ENCODE peak calls at places on chromosomes 4 and X, in four cellular contexts. One of them, this sample, is unnamed.

GRCh38 chrX:140157611-140158010 is 192.3 kb upstream of the CXorf66 start:
- DNase-seq in body of pancreas: no peak
- DNase-seq in fibroblast of lung: peak; percentile 12
- DNase-seq in IMR-90: peak; percentile 8
- DNase-seq in this sample: no peak

GRCh38 chr4:79650217-79650616 is 242.2 kb upstream of the GK2 start:
- DNase-seq in body of pancreas: no peak
- DNase-seq in IMR-90: no peak
- DNase-seq in fibroblast of lung: no peak
- DNase-seq in this sample: no peak

GRCh38 chr4:169716677-169717076 is 41.1 kb downstream of the HPF1 start:
- DNase-seq in fibroblast of lung: no peak
- DNase-seq in IMR-90: peak; percentile 44
- DNase-seq in body of pancreas: no peak
- DNase-seq in this sample: no peak

GRCh38 chrX:25020391-25021131 is 4.8 kb upstream of the ARX start:
- DNase-seq in IMR-90: no peak
- DNase-seq in fibroblast of lung: no peak
- DNase-seq in body of pancreas: no peak
- DNase-seq in this sample: no peak

GRCh38 chrX:102966701-102967100 is 29.6 kb downstream of the RAB40AL start:
- DNase-seq in fibroblast of lung: no peak
- DNase-seq in body of pancreas: no peak
- DNase-seq in IMR-90: peak; percentile 29
- DNase-seq in this sample: no peak

GRCh38 chr4:107120661-107121060 is 84.5 kb upstream of the DKK2 start:
- DNase-seq in IMR-90: no peak
- DNase-seq in fibroblast of lung: no peak
- DNase-seq in body of pancreas: no peak
- DNase-seq in this sample: no peak

GRCh38 chr4:120749445-120750151 is 172.9 kb downstream of the PRDM5 start:
- DNase-seq in body of pancreas: no peak
- DNase-seq in IMR-90: no peak
- DNase-seq in fibroblast of lung: no peak
- DNase-seq in this sample: no peak

GRCh38 chr4:103915224-103915869 is 195.6 kb upstream of the TACR3 start:
- DNase-seq in body of pancreas: no peak
- DNase-seq in IMR-90: no peak
- DNase-seq in fibroblast of lung: peak; percentile 17
- DNase-seq in this sample: no peak

GRCh38 chr4:153026947-153027346 is 90.8 kb downstream of the FHDC1 start:
- DNase-seq in IMR-90: no peak
- DNase-seq in body of pancreas: no peak
- DNase-seq in fibroblast of lung: no peak
- DNase-seq in this sample: no peak

GRCh38 chr4:72112514-72113156 is 80.8 kb downstream of the NPFFR2 start:
- DNase-seq in IMR-90: peak; percentile 76
- DNase-seq in fibroblast of lung: peak; percentile 58
- DNase-seq in body of pancreas: no peak
- DNase-seq in this sample: no peak

GRCh38 chr4:177308125-177308524 is 1.5 kb upstream of the NEIL3 start:
- DNase-seq in IMR-90: peak; percentile 85
- DNase-seq in body of pancreas: no peak
- DNase-seq in fibroblast of lung: peak; percentile 94
- DNase-seq in this sample: no peak

GRCh38 chr4:155796031-155796430 is 37.2 kb downstream of the GUCY1B1 start:
- DNase-seq in fibroblast of lung: peak; percentile 24
- DNase-seq in IMR-90: peak; percentile 52
- DNase-seq in body of pancreas: no peak
- DNase-seq in this sample: no peak

GRCh38 chr4:83862471-83862870 is 326.6 kb downstream of the GPAT3 start:
- DNase-seq in body of pancreas: no peak
- DNase-seq in fibroblast of lung: no peak
- DNase-seq in IMR-90: no peak
- DNase-seq in this sample: no peak

GRCh38 chr4:29734785-29735184 is 985.4 kb upstream of the PCDH7 start:
- DNase-seq in IMR-90: no peak
- DNase-seq in fibroblast of lung: no peak
- DNase-seq in body of pancreas: no peak
- DNase-seq in this sample: no peak

GRCh38 chr4:20368926-20369325 is 117.2 kb downstream of the SLIT2 start:
- DNase-seq in fibroblast of lung: peak; percentile 33
- DNase-seq in body of pancreas: no peak
- DNase-seq in IMR-90: peak; percentile 67
- DNase-seq in this sample: no peak

GRCh38 chr4:105225500-105225899 is 78.8 kb downstream of the TET2 start:
- DNase-seq in fibroblast of lung: no peak
- DNase-seq in body of pancreas: no peak
- DNase-seq in IMR-90: no peak
- DNase-seq in this sample: no peak

GRCh38 chrX:69556094-69557011 is 52.2 kb downstream of the NALF2 start:
- DNase-seq in IMR-90: no peak
- DNase-seq in fibroblast of lung: peak; percentile 26
- DNase-seq in body of pancreas: peak; percentile 66
- DNase-seq in this sample: no peak

GRCh38 chr4:152643153-152644035 is 36.4 kb downstream of the TMEM154 start:
- DNase-seq in IMR-90: no peak
- DNase-seq in body of pancreas: no peak
- DNase-seq in fibroblast of lung: no peak
- DNase-seq in this sample: peak; percentile 1

GRCh38 chr4:27463816-27464215 is 603.2 kb downstream of the STIM2 start:
- DNase-seq in body of pancreas: no peak
- DNase-seq in IMR-90: peak; percentile 0
- DNase-seq in fibroblast of lung: peak; percentile 1
- DNase-seq in this sample: no peak

GRCh38 chrX:119753639-119754257 is 4.6 kb upstream of the SOWAHD start:
- DNase-seq in fibroblast of lung: peak; percentile 40
- DNase-seq in body of pancreas: no peak
- DNase-seq in IMR-90: peak; percentile 24
- DNase-seq in this sample: peak; percentile 8

GRCh38 chr4:186037692-186038658 is 31.0 kb upstream of the TLR3 start:
- DNase-seq in fibroblast of lung: peak; percentile 85
- DNase-seq in IMR-90: peak; percentile 80
- DNase-seq in body of pancreas: peak; percentile 76
- DNase-seq in this sample: no peak

GRCh38 chr4:40731792-40732245 is 17.9 kb upstream of the NSUN7 start:
- DNase-seq in body of pancreas: peak; percentile 81
- DNase-seq in fibroblast of lung: no peak
- DNase-seq in IMR-90: no peak
- DNase-seq in this sample: no peak

GRCh38 chr4:109032676-109033075 is 269.8 kb downstream of the COL25A1 start:
- DNase-seq in fibroblast of lung: no peak
- DNase-seq in body of pancreas: no peak
- DNase-seq in IMR-90: no peak
- DNase-seq in this sample: no peak

GRCh38 chr4:177281544-177281943 is 28.1 kb upstream of the NEIL3 start:
- DNase-seq in body of pancreas: no peak
- DNase-seq in fibroblast of lung: peak; percentile 25
- DNase-seq in IMR-90: peak; percentile 11
- DNase-seq in this sample: no peak

GRCh38 chrX:128929281-128930057 is 593.8 kb downstream of the SMARCA1 start:
- DNase-seq in fibroblast of lung: no peak
- DNase-seq in body of pancreas: no peak
- DNase-seq in IMR-90: no peak
- DNase-seq in this sample: no peak

GRCh38 chr4:79182209-79182608 is 143.7 kb downstream of the NAA11 start:
- DNase-seq in IMR-90: no peak
- DNase-seq in body of pancreas: no peak
- DNase-seq in fibroblast of lung: no peak
- DNase-seq in this sample: no peak

GRCh38 chrX:63488546-63489373 is 137.6 kb upstream of the SPIN4 start:
- DNase-seq in body of pancreas: peak; percentile 28
- DNase-seq in fibroblast of lung: no peak
- DNase-seq in IMR-90: no peak
- DNase-seq in this sample: no peak

GRCh38 chr4:138959421-138959820 is 56.2 kb upstream of the NOCT start:
- DNase-seq in IMR-90: peak; percentile 26
- DNase-seq in body of pancreas: no peak
- DNase-seq in fibroblast of lung: no peak
- DNase-seq in this sample: no peak

GRCh38 chr4:184763150-184763780 is 29.4 kb upstream of the CENPU start:
- DNase-seq in IMR-90: peak; percentile 25
- DNase-seq in fibroblast of lung: peak; percentile 12
- DNase-seq in body of pancreas: no peak
- DNase-seq in this sample: no peak

GRCh38 chr4:75817901-75818300 is 84.4 kb downstream of the PPEF2 start:
- DNase-seq in fibroblast of lung: no peak
- DNase-seq in IMR-90: no peak
- DNase-seq in body of pancreas: no peak
- DNase-seq in this sample: no peak

GRCh38 chr4:52822583-52823477 is 39.3 kb upstream of the RASL11B start:
- DNase-seq in IMR-90: peak; percentile 76
- DNase-seq in body of pancreas: no peak
- DNase-seq in fibroblast of lung: peak; percentile 98
- DNase-seq in this sample: no peak

GRCh38 chrX:3550160-3550765 is 163.2 kb downstream of the PRKX start:
- DNase-seq in fibroblast of lung: peak; percentile 1
- DNase-seq in IMR-90: no peak
- DNase-seq in body of pancreas: peak; percentile 50
- DNase-seq in this sample: no peak

GRCh38 chr4:119706804-119707203 is 78.2 kb upstream of the PDE5A start:
- DNase-seq in fibroblast of lung: no peak
- DNase-seq in body of pancreas: no peak
- DNase-seq in IMR-90: no peak
- DNase-seq in this sample: no peak

GRCh38 chr4:42490015-42490414 is 92.7 kb downstream of the SHISA3 start:
- DNase-seq in fibroblast of lung: no peak
- DNase-seq in body of pancreas: no peak
- DNase-seq in IMR-90: no peak
- DNase-seq in this sample: no peak
- H3K27me3 ChIP-seq in fibroblast of lung: peaks cover 2% of the 10 kb centered on the region
- H3K27me3 ChIP-seq in body of pancreas: no peaks in the 10 kb centered on the region
- H3K27me3 ChIP-seq in IMR-90: peaks cover 4% of the 10 kb centered on the region
- H3K27me3 ChIP-seq in this sample: no peaks in the 10 kb centered on the region

GRCh38 chr4:925771-926500 is 6.2 kb downstream of the GAK start:
- DNase-seq in fibroblast of lung: no peak
- DNase-seq in IMR-90: no peak
- DNase-seq in body of pancreas: no peak
- DNase-seq in this sample: no peak
- H3K4me3 ChIP-seq in fibroblast of lung: no peak overlapping the region
- H3K4me3 ChIP-seq in IMR-90: no peak overlapping the region
- H3K4me3 ChIP-seq in body of pancreas: no peak overlapping the region
- H3K4me3 ChIP-seq in this sample: no peak overlapping the region

GRCh38 chr4:171846893-171847292 is 33.7 kb downstream of the GALNTL6 start:
- DNase-seq in fibroblast of lung: no peak
- DNase-seq in body of pancreas: no peak
- DNase-seq in IMR-90: no peak
- DNase-seq in this sample: no peak
- H3K27me3 ChIP-seq in fibroblast of lung: no peaks in the 10 kb centered on the region
- H3K27me3 ChIP-seq in body of pancreas: no peaks in the 10 kb centered on the region
- H3K27me3 ChIP-seq in IMR-90: no peaks in the 10 kb centered on the region
- H3K27me3 ChIP-seq in this sample: no peaks in the 10 kb centered on the region

GRCh38 chr4:95546866-95547707 is 1.7 kb downstream of the UNC5C start:
- DNase-seq in body of pancreas: no peak
- DNase-seq in fibroblast of lung: no peak
- DNase-seq in IMR-90: no peak
- DNase-seq in this sample: no peak
- H3K4me3 ChIP-seq in body of pancreas: no peak overlapping the region
- H3K4me3 ChIP-seq in fibroblast of lung: peak overlapping the region; percentile 39
- H3K4me3 ChIP-seq in IMR-90: no peak overlapping the region
- H3K4me3 ChIP-seq in this sample: no peak overlapping the region

GRCh38 chr4:41880840-41881831 is 54.1 kb upstream of the TMEM33 start:
- DNase-seq in body of pancreas: no peak
- DNase-seq in IMR-90: no peak
- DNase-seq in fibroblast of lung: peak; percentile 21
- DNase-seq in this sample: no peak

GRCh38 chr4:41883988-41884737 is 51.1 kb upstream of the TMEM33 start:
- DNase-seq in fibroblast of lung: no peak
- DNase-seq in IMR-90: no peak
- DNase-seq in body of pancreas: no peak
- DNase-seq in this sample: no peak

GRCh38 chr4:41880022-41880837 is 55.0 kb upstream of the TMEM33 start:
- DNase-seq in body of pancreas: no peak
- DNase-seq in fibroblast of lung: no peak
- DNase-seq in IMR-90: no peak
- DNase-seq in this sample: no peak

GRCh38 chr4:41882622-41883347 is 52.4 kb upstream of the TMEM33 start:
- DNase-seq in IMR-90: peak; percentile 23
- DNase-seq in fibroblast of lung: peak; percentile 39
- DNase-seq in body of pancreas: no peak
- DNase-seq in this sample: peak; percentile 23

GRCh38 chr4:41881931-41882621 is 53.2 kb upstream of the TMEM33 start:
- DNase-seq in body of pancreas: no peak
- DNase-seq in IMR-90: no peak
- DNase-seq in fibroblast of lung: no peak
- DNase-seq in this sample: no peak
- H3K27me3 ChIP-seq in body of pancreas: peaks cover 16% of the 10 kb centered on the region
- H3K27me3 ChIP-seq in IMR-90: peaks cover 83% of the 10 kb centered on the region
- H3K27me3 ChIP-seq in fibroblast of lung: peaks cover 54% of the 10 kb centered on the region
- H3K27me3 ChIP-seq in this sample: peaks cover 23% of the 10 kb centered on the region

GRCh38 chrX:9340619-9341304 is 124.1 kb upstream of the TBL1X start:
- DNase-seq in IMR-90: peak; percentile 43
- DNase-seq in body of pancreas: no peak
- DNase-seq in fibroblast of lung: peak; percentile 48
- DNase-seq in this sample: peak; percentile 25
- H3K4me3 ChIP-seq in IMR-90: no peak overlapping the region
- H3K4me3 ChIP-seq in body of pancreas: no peak overlapping the region
- H3K4me3 ChIP-seq in fibroblast of lung: no peak overlapping the region
- H3K4me3 ChIP-seq in this sample: peak overlapping the region; percentile 55

DNA sequence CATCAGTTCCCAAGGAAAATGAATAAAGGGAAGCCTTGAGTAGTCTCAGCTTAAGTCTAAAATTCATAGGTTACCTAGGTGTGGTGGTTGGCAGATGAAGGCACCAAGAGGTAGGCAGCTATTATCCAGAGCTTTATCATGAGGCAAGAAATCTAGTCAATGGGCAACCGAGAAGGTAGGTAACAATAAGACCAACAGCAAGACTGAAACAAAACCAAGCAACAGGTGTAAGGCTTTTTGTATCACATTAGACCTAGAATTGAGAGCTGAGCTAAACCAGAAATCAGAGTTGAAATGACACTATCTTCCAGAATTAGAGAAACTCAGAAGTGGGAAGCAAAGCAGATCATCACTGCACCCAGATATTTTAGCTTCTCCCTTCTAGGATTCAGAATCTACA is 117.1 kb downstream of the CAMK2D start:
- DNase-seq in fibroblast of lung: no peak
- DNase-seq in body of pancreas: no peak
- DNase-seq in IMR-90: no peak
- DNase-seq in this sample: no peak
- H3K27me3 ChIP-seq in fibroblast of lung: no peaks in the 10 kb centered on the region
- H3K27me3 ChIP-seq in body of pancreas: no peaks in the 10 kb centered on the region
- H3K27me3 ChIP-seq in IMR-90: no peaks in the 10 kb centered on the region
- H3K27me3 ChIP-seq in this sample: no peaks in the 10 kb centered on the region